ENCODE peak calls at places on chromosomes 7 and 10, in four cellular contexts. P, K, C and H are unnamed samples.

GRCh38 chr7:148204639-148205292 is 385.8 kb upstream of the C7orf33 start:
- DNase-seq in P (no peak), K (no peak), C (peak), H (no peak)

GRCh38 chr7:27158436-27159277 is 2.2 kb upstream of the HOXA7 start:
- DNase-seq in P (no peak), K (no peak), C (no peak), H (no peak)

GRCh38 chr10:119991816-119992215 is 99.3 kb downstream of the SEC23IP start:
- DNase-seq in P (no peak), K (no peak), C (no peak), H (no peak)

GRCh38 chr7:34191766-34192550 is 286.6 kb downstream of the BMPER start:
- DNase-seq in P (no peak), K (no peak), C (no peak), H (no peak)

GRCh38 chr10:60974463-60975149 is 30.6 kb upstream of the RHOBTB1 start:
- DNase-seq in P (peak), K (no peak), C (no peak), H (no peak)

GRCh38 chr10:121614746-121615145 is 16.5 kb upstream of the FGFR2 start:
- DNase-seq in P (no peak), K (no peak), C (no peak), H (no peak)

GRCh38 chr10:6612371-6612770 is 32.3 kb upstream of the PRKCQ start:
- DNase-seq in P (no peak), K (no peak), C (no peak), H (no peak)

GRCh38 chr10:14971867-14972448 is 12.8 kb downstream of the MEIG1 start:
- DNase-seq in P (no peak), K (no peak), C (peak), H (no peak)

GRCh38 chr10:74371696-74372095 is 220.7 kb downstream of the ADK start:
- DNase-seq in P (peak), K (no peak), C (no peak), H (no peak)

GRCh38 chr7:39691821-39692220 is 68.4 kb downstream of the RALA start:
- DNase-seq in P (peak), K (no peak), C (no peak), H (no peak)

GRCh38 chr10:127151981-127152699 is 44.3 kb downstream of the INSYN2A start:
- DNase-seq in P (peak), K (no peak), C (no peak), H (no peak)

GRCh38 chr7:155992538-155992937 is 180.3 kb upstream of the SHH start:
- DNase-seq in P (no peak), K (no peak), C (no peak), H (no peak)

GRCh38 chr10:22712959-22713852 is 1.2 kb downstream of the PIP4K2A start:
- DNase-seq in P (peak), K (peak), C (peak), H (no peak)

GRCh38 chr10:1177936-1178335 is 121.8 kb downstream of the WDR37 start:
- DNase-seq in P (no peak), K (no peak), C (no peak), H (no peak)

GRCh38 chr7:47591655-47592572 is 10.0 kb upstream of the TNS3 start:
- DNase-seq in P (peak), K (no peak), C (no peak), H (no peak)

GRCh38 chr7:32179567-32179966 is 109.4 kb upstream of the PDE1C start:
- DNase-seq in P (no peak), K (no peak), C (no peak), H (no peak)

GRCh38 chr10:91756286-91756685 is 41.9 kb upstream of the TNKS2 start:
- DNase-seq in P (peak), K (no peak), C (no peak), H (no peak)

GRCh38 chr7:139482662-139483466 is 609 bp downstream of the KLRG2 start:
- DNase-seq in P (peak), K (peak), C (peak), H (no peak)

GRCh38 chr10:69060127-69060798 is 27.6 kb upstream of the SRGN start:
- DNase-seq in P (no peak), K (no peak), C (no peak), H (no peak)

GRCh38 chr7:152615052-152615741 is 60.7 kb downstream of the XRCC2 start:
- DNase-seq in P (peak), K (no peak), C (peak), H (no peak)

GRCh38 chr10:13712799-13713581 is 126.2 kb downstream of the PRPF18 start:
- DNase-seq in P (peak), K (peak), C (peak), H (peak)

GRCh38 chr7:26305048-26305868 is 13.6 kb downstream of the SNX10 start:
- DNase-seq in P (no peak), K (no peak), C (no peak), H (no peak)

GRCh38 chr10:50470798-50471582 is 152.8 kb downstream of the SGMS1 start:
- DNase-seq in P (peak), K (no peak), C (no peak), H (peak)

GRCh38 chr10:63767512-63767911 is 246.3 kb downstream of the REEP3 start:
- DNase-seq in P (peak), K (no peak), C (no peak), H (no peak)

GRCh38 chr7:64046041-64046389 is 781 bp downstream of the ZNF727 start:
- DNase-seq in P (no peak), K (no peak), C (peak), H (no peak)

GRCh38 chr10:72310636-72311035 is 36.9 kb downstream of the DDIT4 start:
- DNase-seq in P (no peak), K (no peak), C (no peak), H (no peak)

GRCh38 chr7:30465342-30466170 is 13.0 kb downstream of the NOD1 start:
- DNase-seq in P (peak), K (no peak), C (no peak), H (no peak)

GRCh38 chr10:120979435-120980315 is 128.5 kb downstream of the WDR11 start:
- DNase-seq in P (peak), K (peak), C (peak), H (no peak)

GRCh38 chr7:26097837-26098668 is 53.9 kb upstream of the NFE2L3 start:
- DNase-seq in P (no peak), K (no peak), C (no peak), H (no peak)

GRCh38 chr10:111098679-111099437 is 22.0 kb downstream of the ADRA2A start:
- DNase-seq in P (no peak), K (no peak), C (no peak), H (no peak)
- TF ChIP-seq CTCF in P (no peak), K (peak), C (no peak), H (peak)

GRCh38 chr7:131161103-131161502 is 166.6 kb upstream of the MKLN1 start:
- DNase-seq in P (peak), K (no peak), C (no peak), H (no peak)

GRCh38 chr7:131159961-131160361 is 167.7 kb upstream of the MKLN1 start:
- DNase-seq in P (peak), K (no peak), C (no peak), H (no peak)

GRCh38 chr7:131166066-131166465 is 161.6 kb upstream of the MKLN1 start:
- DNase-seq in P (peak), K (no peak), C (no peak), H (no peak)

GRCh38 chr7:131164900-131165254 is 162.8 kb upstream of the MKLN1 start:
- DNase-seq in P (no peak), K (no peak), C (no peak), H (no peak)

GRCh38 chr7:131164025-131164899 is 163.4 kb upstream of the MKLN1 start:
- DNase-seq in P (peak), K (no peak), C (no peak), H (peak)
- H3K4me3 ChIP-seq in P (no peak), K (no peak), C (no peak), H (no peak)

GRCh38 chr10:21170216-21170615 is 273.1 kb upstream of the NEBL start:
- DNase-seq in P (no peak), K (no peak), C (no peak), H (no peak)

GRCh38 chr10:21171936-21172773 is 275.0 kb upstream of the NEBL start:
- DNase-seq in P (no peak), K (no peak), C (peak), H (no peak)

GRCh38 chr10:21172774-21173432 is 275.8 kb upstream of the NEBL start:
- DNase-seq in P (peak), K (no peak), C (peak), H (no peak)

GRCh38 chr10:21169271-21169670 is 272.2 kb upstream of the NEBL start:
- DNase-seq in P (no peak), K (no peak), C (no peak), H (no peak)

GRCh38 chr10:21171197-21171935 is 274.3 kb upstream of the NEBL start:
- DNase-seq in P (no peak), K (no peak), C (no peak), H (no peak)
- TF ChIP-seq CTCF in P (peak), K (peak), C (peak), H (peak)

GRCh38 chr7:73880755-73881328 is 19.9 kb downstream of the TMEM270 start:
- DNase-seq in P (peak), K (no peak), C (no peak), H (no peak)
- H3K4me3 ChIP-seq in P (no peak), K (no peak), C (no peak), H (no peak)

DNA sequence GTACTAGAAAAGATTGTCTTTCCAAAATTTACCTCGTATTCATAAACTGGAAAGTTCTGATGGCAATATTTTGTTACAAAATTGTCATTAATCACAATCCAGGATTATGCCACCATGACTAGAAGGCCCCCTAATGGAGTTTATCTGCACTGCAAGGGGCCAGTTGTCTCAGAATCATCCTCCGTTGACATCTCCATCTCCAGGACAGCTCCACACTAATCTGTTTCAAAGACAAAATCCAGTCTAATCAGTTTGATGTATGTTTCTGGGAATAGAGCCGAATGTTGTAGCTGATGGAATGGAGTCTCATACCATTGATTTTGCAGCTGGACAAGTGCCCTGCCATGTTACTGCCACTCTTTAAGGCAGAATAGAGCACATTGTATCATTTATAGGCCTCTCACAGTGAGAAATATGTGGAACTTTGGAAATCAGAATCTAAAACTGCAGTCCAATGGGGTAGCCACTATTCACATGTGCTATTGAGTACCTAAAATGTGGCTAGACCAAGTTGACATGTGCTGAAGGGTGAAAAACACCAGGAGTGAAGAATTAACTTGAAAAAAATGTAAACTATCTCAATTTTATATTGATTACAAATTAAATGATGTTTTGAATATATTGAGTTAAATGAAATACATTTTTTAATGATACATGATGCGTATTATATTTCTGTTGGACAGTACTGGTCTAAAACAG is 38.3 kb upstream of the TOMM7 start:
- DNase-seq in P (peak), K (no peak), C (no peak), H (no peak)
- TF ChIP-seq CTCF in P (peak), K (peak), C (peak), H (peak)

DNA sequence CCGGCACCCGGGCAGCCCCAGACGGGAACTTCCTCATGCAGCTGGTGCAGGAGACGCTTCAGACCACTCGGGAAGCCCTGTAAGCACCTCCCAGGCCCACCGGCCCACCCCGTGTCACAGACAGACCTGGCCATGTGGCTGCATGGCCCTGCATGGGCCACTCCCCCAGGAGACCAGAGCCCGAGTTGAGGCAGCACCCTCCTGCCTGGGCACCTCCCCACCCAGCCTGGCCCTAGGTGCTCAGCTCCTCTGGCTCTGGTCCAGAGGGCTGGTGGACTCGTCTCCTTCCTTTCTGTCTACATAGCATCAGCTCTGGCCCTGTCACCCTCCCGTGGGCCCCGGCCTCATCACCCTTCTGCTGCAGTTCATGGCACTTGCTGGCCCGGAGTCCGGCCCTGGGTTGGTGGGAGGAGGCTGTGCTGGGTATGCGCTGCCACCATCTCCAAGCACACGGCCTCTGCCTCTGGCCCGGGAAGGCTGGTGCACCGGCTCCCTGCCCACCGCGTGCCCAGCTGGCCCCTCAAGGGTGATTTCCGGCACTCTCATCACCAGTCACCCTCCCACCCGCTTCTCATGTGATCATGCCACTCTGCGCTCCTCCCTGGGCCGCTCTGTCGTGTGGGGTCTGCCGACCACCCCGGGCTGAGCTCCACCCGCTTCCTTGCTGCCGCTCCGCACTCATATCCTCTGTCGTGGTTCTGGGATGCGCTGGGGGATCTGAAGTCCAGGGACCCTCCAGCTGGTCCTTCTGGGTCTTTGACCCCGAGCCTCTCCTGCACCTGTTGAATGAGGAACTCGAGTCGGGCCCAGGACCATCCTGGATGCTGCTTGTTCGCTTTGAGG is 53.1 kb upstream of the DPYSL4 start:
- DNase-seq in P (no peak), K (no peak), C (no peak), H (no peak)
- H3K4me3 ChIP-seq in P (no peak), K (no peak), C (no peak), H (no peak)

GRCh38 chr7:74405191-74405898 is 48.4 kb upstream of the GTF2IRD1 start:
- DNase-seq in P (peak), K (no peak), C (no peak), H (no peak)
- TF ChIP-seq CTCF in P (peak), K (peak), C (no peak), H (peak)

GRCh38 chr7:98565114-98565513 is 52.0 kb upstream of the NPTX2 start:
- DNase-seq in P (no peak), K (no peak), C (no peak), H (no peak)

GRCh38 chr7:98562336-98563182 is 54.5 kb upstream of the NPTX2 start:
- DNase-seq in P (peak), K (no peak), C (no peak), H (no peak)

GRCh38 chr7:98559219-98559618 is 57.9 kb upstream of the NPTX2 start:
- DNase-seq in P (no peak), K (no peak), C (no peak), H (no peak)

GRCh38 chr7:98559958-98560357 is 57.1 kb upstream of the NPTX2 start:
- DNase-seq in P (peak), K (no peak), C (no peak), H (no peak)

GRCh38 chr7:98563183-98563495 is 53.9 kb upstream of the NPTX2 start:
- DNase-seq in P (no peak), K (no peak), C (no peak), H (no peak)
- H3K4me3 ChIP-seq in P (no peak), K (no peak), C (no peak), H (no peak)